ENCODE peak calls at places on chromosomes 3 and 15, in five cellular contexts. One of them, this sample, is unnamed. For H4K20me1, the result is how much of the 10 kb centered on the place peaks cover.

GRCh38 chr3:193910310-193910709 is 225.6 kb upstream of the HES1 start:
- DNase-seq in H1: no peak
- DNase-seq in OCI-LY7: no peak
- DNase-seq in neural progenitor cell: no peak
- DNase-seq in mammary epithelial cell: no peak
- DNase-seq in this sample: no peak

GRCh38 chr3:47443611-47443995 is 32.1 kb downstream of the SCAP start:
- DNase-seq in OCI-LY7: no peak
- DNase-seq in neural progenitor cell: no peak
- DNase-seq in H1: no peak
- DNase-seq in mammary epithelial cell: peak
- DNase-seq in this sample: no peak

GRCh38 chr15:57079446-57079845 is 161.0 kb downstream of the TCF12 start:
- DNase-seq in mammary epithelial cell: no peak
- DNase-seq in neural progenitor cell: peak
- DNase-seq in H1: no peak
- DNase-seq in OCI-LY7: no peak
- DNase-seq in this sample: peak

GRCh38 chr3:54146383-54147239 is 24.3 kb downstream of the CACNA2D3 start:
- DNase-seq in mammary epithelial cell: peak
- DNase-seq in H1: no peak
- DNase-seq in neural progenitor cell: peak
- DNase-seq in OCI-LY7: peak
- DNase-seq in this sample: peak

GRCh38 chr3:126104742-126105605 is 21.1 kb upstream of the SLC41A3 start:
- DNase-seq in H1: no peak
- DNase-seq in neural progenitor cell: no peak
- DNase-seq in OCI-LY7: no peak
- DNase-seq in mammary epithelial cell: no peak
- DNase-seq in this sample: no peak

GRCh38 chr3:51777985-51778384 is 1.1 kb downstream of the IQCF6 start:
- DNase-seq in mammary epithelial cell: no peak
- DNase-seq in OCI-LY7: no peak
- DNase-seq in H1: no peak
- DNase-seq in neural progenitor cell: no peak
- DNase-seq in this sample: no peak

GRCh38 chr3:9945358-9945757 is 6.8 kb downstream of the PRRT3 start:
- DNase-seq in H1: no peak
- DNase-seq in OCI-LY7: no peak
- DNase-seq in neural progenitor cell: no peak
- DNase-seq in mammary epithelial cell: no peak
- DNase-seq in this sample: no peak

GRCh38 chr15:84633311-84634227 is 20.5 kb downstream of the WDR73 start:
- DNase-seq in OCI-LY7: peak
- DNase-seq in mammary epithelial cell: peak
- DNase-seq in neural progenitor cell: peak
- DNase-seq in H1: no peak
- DNase-seq in this sample: peak

GRCh38 chr15:32993285-32993684 is 201.2 kb downstream of the FMN1 start:
- DNase-seq in neural progenitor cell: peak
- DNase-seq in OCI-LY7: peak
- DNase-seq in H1: no peak
- DNase-seq in mammary epithelial cell: no peak
- DNase-seq in this sample: peak

GRCh38 chr3:119323401-119324107 is 29.4 kb downstream of the ARHGAP31 start:
- DNase-seq in OCI-LY7: no peak
- DNase-seq in H1: no peak
- DNase-seq in neural progenitor cell: no peak
- DNase-seq in mammary epithelial cell: peak
- DNase-seq in this sample: peak

GRCh38 chr15:74330861-74331408 is 36.5 kb downstream of the CYP11A1 start:
- DNase-seq in neural progenitor cell: no peak
- DNase-seq in H1: no peak
- DNase-seq in mammary epithelial cell: no peak
- DNase-seq in OCI-LY7: no peak
- DNase-seq in this sample: no peak

GRCh38 chr3:177410734-177411133 is 213.5 kb upstream of the TBL1XR1 start:
- DNase-seq in H1: no peak
- DNase-seq in mammary epithelial cell: no peak
- DNase-seq in neural progenitor cell: no peak
- DNase-seq in OCI-LY7: peak
- DNase-seq in this sample: no peak

GRCh38 chr3:64152100-64152499 is 73.2 kb downstream of the PRICKLE2 start:
- DNase-seq in OCI-LY7: no peak
- DNase-seq in neural progenitor cell: no peak
- DNase-seq in H1: no peak
- DNase-seq in mammary epithelial cell: peak
- DNase-seq in this sample: no peak

GRCh38 chr3:10495003-10495402 is 10.4 kb downstream of the ATP2B2 start:
- DNase-seq in OCI-LY7: no peak
- DNase-seq in neural progenitor cell: no peak
- DNase-seq in H1: no peak
- DNase-seq in mammary epithelial cell: peak
- DNase-seq in this sample: peak

GRCh38 chr15:37877851-37878577 is 56.4 kb upstream of the TMCO5A start:
- DNase-seq in H1: no peak
- DNase-seq in neural progenitor cell: no peak
- DNase-seq in OCI-LY7: no peak
- DNase-seq in mammary epithelial cell: peak
- DNase-seq in this sample: no peak

GRCh38 chr3:29347412-29347811 is 66.5 kb downstream of the RBMS3 start:
- DNase-seq in neural progenitor cell: no peak
- DNase-seq in H1: no peak
- DNase-seq in mammary epithelial cell: no peak
- DNase-seq in OCI-LY7: no peak
- DNase-seq in this sample: no peak

GRCh38 chr15:101250931-101251829 is 668 bp downstream of the CHSY1 start:
- DNase-seq in mammary epithelial cell: peak
- DNase-seq in H1: no peak
- DNase-seq in OCI-LY7: no peak
- DNase-seq in neural progenitor cell: peak
- DNase-seq in this sample: peak

GRCh38 chr3:149815728-149816127 is 2.7 kb downstream of the RNF13 start:
- DNase-seq in OCI-LY7: no peak
- DNase-seq in H1: no peak
- DNase-seq in mammary epithelial cell: no peak
- DNase-seq in neural progenitor cell: no peak
- DNase-seq in this sample: no peak
- H4K20me1 ChIP-seq in OCI-LY7: under half
- H4K20me1 ChIP-seq in H1: under half
- H4K20me1 ChIP-seq in mammary epithelial cell: under half
- H4K20me1 ChIP-seq in neural progenitor cell: under half
- H4K20me1 ChIP-seq in this sample: under half

DNA sequence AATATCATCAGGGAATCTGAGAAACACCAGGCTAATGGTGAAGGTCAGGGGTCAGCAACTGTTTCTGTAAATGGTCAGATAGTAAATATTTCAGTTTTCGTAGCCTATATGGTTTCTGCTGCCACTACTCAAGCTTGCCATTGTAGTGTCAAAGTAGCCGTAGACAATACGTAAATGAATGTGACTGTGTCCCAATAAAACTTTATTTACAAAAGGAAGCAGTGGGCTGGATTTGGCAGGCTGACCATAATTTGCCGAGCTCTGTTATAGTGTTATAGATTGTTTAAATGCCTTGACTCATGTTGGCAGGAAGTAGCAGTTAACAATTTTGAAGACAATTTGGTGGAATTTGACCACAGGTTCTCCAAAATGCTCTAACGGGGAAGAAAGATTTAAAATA is 548.2 kb downstream of the FOXP1 start:
- DNase-seq in neural progenitor cell: no peak
- DNase-seq in mammary epithelial cell: no peak
- DNase-seq in OCI-LY7: no peak
- DNase-seq in H1: no peak
- DNase-seq in this sample: no peak
- H4K20me1 ChIP-seq in neural progenitor cell: under half
- H4K20me1 ChIP-seq in mammary epithelial cell: under half
- H4K20me1 ChIP-seq in OCI-LY7: under half
- H4K20me1 ChIP-seq in H1: under half
- H4K20me1 ChIP-seq in this sample: under half

GRCh38 chr15:98778960-98779359 is 130.6 kb downstream of the IGF1R start:
- DNase-seq in H1: no peak
- DNase-seq in OCI-LY7: no peak
- DNase-seq in mammary epithelial cell: no peak
- DNase-seq in neural progenitor cell: no peak
- DNase-seq in this sample: no peak

GRCh38 chr15:98778263-98778959 is 130.1 kb downstream of the IGF1R start:
- DNase-seq in H1: no peak
- DNase-seq in mammary epithelial cell: no peak
- DNase-seq in neural progenitor cell: no peak
- DNase-seq in OCI-LY7: no peak
- DNase-seq in this sample: no peak

GRCh38 chr15:98776607-98777281 is 128.4 kb downstream of the IGF1R start:
- DNase-seq in H1: no peak
- DNase-seq in OCI-LY7: no peak
- DNase-seq in mammary epithelial cell: peak
- DNase-seq in neural progenitor cell: no peak
- DNase-seq in this sample: no peak

GRCh38 chr15:98775498-98776230 is 127.3 kb downstream of the IGF1R start:
- DNase-seq in mammary epithelial cell: no peak
- DNase-seq in H1: no peak
- DNase-seq in OCI-LY7: no peak
- DNase-seq in neural progenitor cell: no peak
- DNase-seq in this sample: no peak

GRCh38 chr15:98777426-98777825 is 129.1 kb downstream of the IGF1R start:
- DNase-seq in H1: no peak
- DNase-seq in OCI-LY7: no peak
- DNase-seq in neural progenitor cell: no peak
- DNase-seq in mammary epithelial cell: no peak
- DNase-seq in this sample: no peak
- H4K20me1 ChIP-seq in H1: under half
- H4K20me1 ChIP-seq in OCI-LY7: under half
- H4K20me1 ChIP-seq in neural progenitor cell: half or more
- H4K20me1 ChIP-seq in mammary epithelial cell: under half
- H4K20me1 ChIP-seq in this sample: under half

GRCh38 chr15:59346951-59347350 is 25.7 kb downstream of the MYO1E start:
- DNase-seq in OCI-LY7: no peak
- DNase-seq in H1: no peak
- DNase-seq in neural progenitor cell: no peak
- DNase-seq in mammary epithelial cell: no peak
- DNase-seq in this sample: peak

GRCh38 chr15:59340325-59340724 is 32.3 kb downstream of the MYO1E start:
- DNase-seq in H1: no peak
- DNase-seq in neural progenitor cell: no peak
- DNase-seq in mammary epithelial cell: no peak
- DNase-seq in OCI-LY7: no peak
- DNase-seq in this sample: no peak

GRCh38 chr15:59345326-59345725 is 27.3 kb downstream of the MYO1E start:
- DNase-seq in OCI-LY7: no peak
- DNase-seq in H1: no peak
- DNase-seq in mammary epithelial cell: no peak
- DNase-seq in neural progenitor cell: no peak
- DNase-seq in this sample: no peak

GRCh38 chr15:59347915-59348314 is 24.8 kb downstream of the MYO1E start:
- DNase-seq in neural progenitor cell: no peak
- DNase-seq in mammary epithelial cell: no peak
- DNase-seq in OCI-LY7: peak
- DNase-seq in H1: no peak
- DNase-seq in this sample: peak

DNA sequence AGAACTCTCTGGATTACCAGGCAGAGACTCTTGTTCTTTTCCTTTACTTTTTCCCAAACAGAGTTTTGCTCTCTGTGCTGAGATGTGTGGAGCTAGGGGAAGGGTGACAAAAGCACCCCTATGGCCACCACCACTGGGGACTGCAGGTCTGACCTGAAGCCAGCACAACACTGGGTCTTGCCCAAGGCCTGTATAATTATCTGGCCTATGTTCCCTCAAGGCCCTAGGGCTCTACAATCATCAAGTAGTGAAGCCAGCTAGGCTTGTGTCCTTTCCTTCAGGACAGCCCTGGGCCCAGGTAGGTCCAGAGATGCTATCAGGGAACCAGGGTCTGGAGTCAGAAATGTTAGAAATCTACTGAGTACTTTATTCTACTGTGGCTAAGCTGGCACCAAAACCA is 28.4 kb downstream of the MYO1E start:
- DNase-seq in OCI-LY7: no peak
- DNase-seq in neural progenitor cell: no peak
- DNase-seq in H1: no peak
- DNase-seq in mammary epithelial cell: no peak
- DNase-seq in this sample: no peak
- H4K20me1 ChIP-seq in OCI-LY7: under half
- H4K20me1 ChIP-seq in neural progenitor cell: under half
- H4K20me1 ChIP-seq in H1: under half
- H4K20me1 ChIP-seq in mammary epithelial cell: under half
- H4K20me1 ChIP-seq in this sample: under half

DNA sequence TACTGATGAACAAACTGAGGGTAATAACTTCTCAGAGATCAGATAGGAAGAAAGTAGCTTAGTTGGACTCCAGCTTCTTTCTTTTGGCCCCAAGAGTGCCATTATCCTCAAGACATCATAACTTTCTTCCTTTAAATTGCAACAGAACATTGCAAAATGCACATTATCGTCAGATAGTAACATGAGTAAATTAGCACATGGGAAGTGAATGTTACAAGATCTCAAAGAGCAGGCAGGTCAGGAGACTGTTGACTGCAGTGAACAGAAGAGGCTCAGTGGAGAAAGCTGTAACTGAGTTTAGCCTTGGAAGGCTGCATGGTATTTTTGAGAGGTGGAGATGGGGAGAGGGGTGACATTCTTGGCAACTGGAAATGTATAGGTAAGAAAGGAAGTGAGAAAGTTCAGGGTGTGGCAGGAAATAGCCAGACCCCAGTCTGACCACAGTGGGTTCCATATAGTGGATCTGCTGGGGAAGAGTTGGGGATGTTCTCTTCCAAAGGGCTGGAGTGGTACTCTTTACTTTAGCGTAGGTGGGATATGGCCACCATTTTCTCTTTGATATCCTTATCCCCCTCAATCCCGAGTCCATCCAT is 307.7 kb downstream of the RPLP1 start:
- DNase-seq in OCI-LY7: no peak
- DNase-seq in mammary epithelial cell: no peak
- DNase-seq in neural progenitor cell: no peak
- DNase-seq in H1: no peak
- DNase-seq in this sample: no peak
- H4K20me1 ChIP-seq in OCI-LY7: under half
- H4K20me1 ChIP-seq in mammary epithelial cell: under half
- H4K20me1 ChIP-seq in neural progenitor cell: under half
- H4K20me1 ChIP-seq in H1: under half
- H4K20me1 ChIP-seq in this sample: under half

GRCh38 chr3:30686176-30686575 is 79.8 kb downstream of the TGFBR2 start:
- DNase-seq in neural progenitor cell: no peak
- DNase-seq in OCI-LY7: no peak
- DNase-seq in mammary epithelial cell: no peak
- DNase-seq in H1: no peak
- DNase-seq in this sample: no peak
- H4K20me1 ChIP-seq in neural progenitor cell: under half
- H4K20me1 ChIP-seq in OCI-LY7: under half
- H4K20me1 ChIP-seq in mammary epithelial cell: under half
- H4K20me1 ChIP-seq in H1: under half
- H4K20me1 ChIP-seq in this sample: under half

This sample was measured in GM23338.